ENCODE peak calls at places on chromosomes 1 and 21, in six cellular contexts. One of them, this sample, is unnamed. For H3K36me3, the result is how much of the 10 kb centered on the place peaks cover.

GRCh38 chr1:236141447-236142357 is 637 bp upstream of the GPR137B start:
- DNase-seq in cardiac muscle cell: peak
- DNase-seq in Peyer's patch: no peak
- DNase-seq in left ventricle myocardium inferior: no peak
- DNase-seq in uterus: peak
- DNase-seq in hepatocyte: peak
- DNase-seq in this sample: no peak

GRCh38 chr1:118204648-118205047 is 19.6 kb upstream of the SPAG17 start:
- DNase-seq in cardiac muscle cell: no peak
- DNase-seq in Peyer's patch: no peak
- DNase-seq in left ventricle myocardium inferior: no peak
- DNase-seq in uterus: no peak
- DNase-seq in hepatocyte: no peak
- DNase-seq in this sample: no peak

GRCh38 chr1:145871994-145872411 is 13.1 kb upstream of the PIAS3 start:
- DNase-seq in cardiac muscle cell: peak
- DNase-seq in Peyer's patch: peak
- DNase-seq in left ventricle myocardium inferior: peak
- DNase-seq in uterus: peak
- DNase-seq in hepatocyte: no peak
- DNase-seq in this sample: no peak

GRCh38 chr21:45870851-45871615 is 110.5 kb upstream of the COL6A1 start:
- DNase-seq in cardiac muscle cell: no peak
- DNase-seq in Peyer's patch: no peak
- DNase-seq in left ventricle myocardium inferior: no peak
- DNase-seq in uterus: no peak
- DNase-seq in hepatocyte: no peak
- DNase-seq in this sample: no peak

GRCh38 chr1:61076728-61077675 is 5.4 kb upstream of the NFIA start:
- DNase-seq in cardiac muscle cell: peak
- DNase-seq in Peyer's patch: peak
- DNase-seq in left ventricle myocardium inferior: peak
- DNase-seq in uterus: peak
- DNase-seq in hepatocyte: peak
- DNase-seq in this sample: peak

GRCh38 chr1:223161321-223161720 is 18.3 kb upstream of the TLR5 start:
- DNase-seq in cardiac muscle cell: no peak
- DNase-seq in Peyer's patch: no peak
- DNase-seq in left ventricle myocardium inferior: no peak
- DNase-seq in uterus: no peak
- DNase-seq in hepatocyte: no peak
- DNase-seq in this sample: no peak

GRCh38 chr1:64440423-64440822 is 29.5 kb upstream of the CACHD1 start:
- DNase-seq in cardiac muscle cell: no peak
- DNase-seq in Peyer's patch: no peak
- DNase-seq in left ventricle myocardium inferior: no peak
- DNase-seq in uterus: no peak
- DNase-seq in hepatocyte: no peak
- DNase-seq in this sample: no peak

GRCh38 chr1:223454959-223455358 is 61.7 kb downstream of the CCDC185 start:
- DNase-seq in cardiac muscle cell: no peak
- DNase-seq in Peyer's patch: no peak
- DNase-seq in left ventricle myocardium inferior: no peak
- DNase-seq in uterus: no peak
- DNase-seq in hepatocyte: no peak
- DNase-seq in this sample: no peak

GRCh38 chr1:59759156-59759925 is 55.4 kb upstream of the HOOK1 start:
- DNase-seq in cardiac muscle cell: peak
- DNase-seq in Peyer's patch: peak
- DNase-seq in left ventricle myocardium inferior: peak
- DNase-seq in uterus: peak
- DNase-seq in hepatocyte: peak
- DNase-seq in this sample: peak

GRCh38 chr1:6245869-6246496 is 2.0 kb downstream of the HES3 start:
- DNase-seq in cardiac muscle cell: no peak
- DNase-seq in Peyer's patch: no peak
- DNase-seq in left ventricle myocardium inferior: no peak
- DNase-seq in uterus: no peak
- DNase-seq in hepatocyte: peak
- DNase-seq in this sample: peak

GRCh38 chr1:69921501-69921900 is 283.9 kb downstream of the LRRC40 start:
- DNase-seq in cardiac muscle cell: peak
- DNase-seq in Peyer's patch: no peak
- DNase-seq in left ventricle myocardium inferior: no peak
- DNase-seq in uterus: no peak
- DNase-seq in hepatocyte: no peak
- DNase-seq in this sample: no peak

GRCh38 chr1:173505401-173505800 is 28.3 kb downstream of the PRDX6 start:
- DNase-seq in cardiac muscle cell: no peak
- DNase-seq in Peyer's patch: no peak
- DNase-seq in left ventricle myocardium inferior: no peak
- DNase-seq in uterus: no peak
- DNase-seq in hepatocyte: no peak
- DNase-seq in this sample: no peak

GRCh38 chr1:231808990-231809389 is 182.4 kb downstream of the DISC1 start:
- DNase-seq in cardiac muscle cell: peak
- DNase-seq in Peyer's patch: no peak
- DNase-seq in left ventricle myocardium inferior: no peak
- DNase-seq in uterus: no peak
- DNase-seq in hepatocyte: no peak
- DNase-seq in this sample: no peak

GRCh38 chr1:220908757-220909156 is 29.5 kb downstream of the HLX start:
- DNase-seq in cardiac muscle cell: peak
- DNase-seq in Peyer's patch: no peak
- DNase-seq in left ventricle myocardium inferior: no peak
- DNase-seq in uterus: no peak
- DNase-seq in hepatocyte: peak
- DNase-seq in this sample: no peak

DNA sequence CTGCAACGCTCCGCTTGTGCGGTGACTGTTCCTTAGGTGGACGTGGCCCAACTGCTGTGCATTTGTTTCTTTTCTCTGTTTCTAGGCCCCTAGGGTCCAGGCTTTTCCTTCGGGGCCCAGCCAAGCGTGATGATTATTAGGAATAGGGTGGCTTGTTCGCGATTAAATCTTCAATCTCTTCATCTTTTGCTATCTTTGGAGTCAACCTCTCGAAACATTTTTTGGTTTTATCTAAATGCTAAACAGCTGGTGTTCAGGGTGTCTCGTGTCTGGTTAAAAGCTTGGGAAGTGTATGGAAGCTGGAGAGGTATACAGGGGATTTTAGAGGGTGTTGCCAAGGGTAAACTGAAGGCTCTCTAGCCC is 844 bp upstream of the PLD5 start:
- DNase-seq in cardiac muscle cell: no peak
- DNase-seq in Peyer's patch: no peak
- DNase-seq in left ventricle myocardium inferior: no peak
- DNase-seq in uterus: no peak
- DNase-seq in hepatocyte: no peak
- DNase-seq in this sample: no peak
- H3K4me3 ChIP-seq in cardiac muscle cell: peak
- H3K4me3 ChIP-seq in Peyer's patch: no peak
- H3K4me3 ChIP-seq in left ventricle myocardium inferior: peak
- H3K4me3 ChIP-seq in uterus: peak
- H3K4me3 ChIP-seq in hepatocyte: peak
- H3K4me3 ChIP-seq in this sample: peak

DNA sequence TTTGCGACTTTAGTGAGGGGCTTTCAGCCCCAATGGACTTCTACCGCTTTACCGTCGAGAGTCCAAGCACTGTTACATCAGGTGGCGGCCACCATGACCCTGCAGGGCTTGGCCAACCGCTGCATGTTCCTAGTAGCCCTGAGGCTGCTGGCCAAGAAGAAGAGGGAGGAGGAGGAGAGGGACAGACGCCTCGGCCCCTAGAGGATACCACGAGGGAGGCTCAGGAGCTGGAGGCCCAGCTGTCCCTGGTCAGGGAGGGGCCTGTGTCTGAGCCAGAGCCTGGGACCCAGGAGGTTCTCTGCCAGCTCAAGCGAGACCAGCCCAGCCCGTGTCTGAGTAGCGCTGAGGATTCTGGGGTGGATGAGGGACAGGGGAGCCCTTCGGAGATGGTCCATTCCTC is 8.6 kb upstream of the SLC25A34 start:
- DNase-seq in cardiac muscle cell: no peak
- DNase-seq in Peyer's patch: no peak
- DNase-seq in left ventricle myocardium inferior: no peak
- DNase-seq in uterus: no peak
- DNase-seq in hepatocyte: no peak
- DNase-seq in this sample: no peak
- H3K36me3 ChIP-seq in cardiac muscle cell: half or more
- H3K36me3 ChIP-seq in Peyer's patch: under half
- H3K36me3 ChIP-seq in left ventricle myocardium inferior: half or more
- H3K36me3 ChIP-seq in uterus: under half
- H3K36me3 ChIP-seq in hepatocyte: under half
- H3K36me3 ChIP-seq in this sample: half or more

DNA sequence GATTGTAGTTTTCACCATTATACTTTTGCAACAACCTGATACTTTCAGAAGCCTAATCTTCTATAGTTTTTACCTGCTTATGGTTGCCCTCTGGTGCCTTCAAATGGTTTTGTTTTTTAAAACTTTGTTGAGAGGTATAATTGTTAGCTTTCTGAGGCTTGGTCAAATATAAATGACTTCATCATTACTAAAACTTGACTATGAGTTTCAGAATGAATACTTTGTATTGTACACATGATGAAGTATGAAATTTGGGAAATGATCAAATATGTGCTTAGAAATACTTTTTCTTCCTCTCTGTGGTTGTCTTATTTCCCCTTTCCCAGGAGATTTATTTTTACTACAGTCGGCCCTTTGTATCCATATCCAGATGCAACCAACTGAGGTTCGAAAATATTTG is 151.8 kb upstream of the B3GALT2 start:
- DNase-seq in cardiac muscle cell: peak
- DNase-seq in Peyer's patch: no peak
- DNase-seq in left ventricle myocardium inferior: no peak
- DNase-seq in uterus: no peak
- DNase-seq in hepatocyte: no peak
- DNase-seq in this sample: no peak
- TF ChIP-seq CTCF in cardiac muscle cell: peak
- TF ChIP-seq CTCF in Peyer's patch: no peak
- TF ChIP-seq CTCF in left ventricle myocardium inferior: no peak
- TF ChIP-seq CTCF in uterus: no peak
- TF ChIP-seq CTCF in hepatocyte: no peak
- TF ChIP-seq CTCF in this sample: no peak

DNA sequence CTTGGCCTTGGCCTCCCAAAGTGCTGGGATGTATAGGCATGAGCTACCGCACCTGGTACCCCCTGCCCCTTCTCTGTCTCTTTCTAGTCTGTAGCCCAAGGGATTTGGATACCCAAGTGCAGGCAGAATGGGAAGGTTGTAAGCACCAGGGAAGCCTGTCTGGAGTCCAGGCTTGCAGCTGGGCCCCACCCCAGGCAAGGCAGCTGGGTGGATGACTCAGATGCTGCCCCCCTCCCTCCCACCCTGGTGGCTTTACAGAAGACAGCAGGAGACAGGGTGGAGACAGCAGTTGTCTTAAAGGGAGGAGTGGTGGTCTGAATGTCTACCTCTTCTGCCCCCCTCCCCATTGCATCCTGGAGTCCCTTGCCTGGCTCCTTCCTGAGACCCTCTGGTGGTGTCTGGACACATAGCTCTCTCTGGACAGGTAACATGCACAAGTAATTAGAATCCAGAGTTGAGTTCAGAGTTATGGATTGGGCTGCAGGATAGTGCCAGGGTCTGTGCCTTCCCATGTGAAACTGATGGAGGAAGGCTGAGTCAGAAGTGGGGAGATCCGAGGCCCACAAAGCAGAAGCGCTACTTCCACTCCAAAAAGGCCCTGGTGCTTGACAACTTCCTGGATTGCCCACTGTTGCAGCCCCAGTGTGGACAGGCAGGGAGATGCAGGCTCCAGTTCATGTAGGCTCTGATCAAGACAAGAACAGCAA is 5.1 kb downstream of the LMNA start:
- DNase-seq in cardiac muscle cell: no peak
- DNase-seq in Peyer's patch: no peak
- DNase-seq in left ventricle myocardium inferior: peak
- DNase-seq in uterus: peak
- DNase-seq in hepatocyte: peak
- DNase-seq in this sample: no peak
- H3K4me3 ChIP-seq in cardiac muscle cell: no peak
- H3K4me3 ChIP-seq in Peyer's patch: no peak
- H3K4me3 ChIP-seq in left ventricle myocardium inferior: peak
- H3K4me3 ChIP-seq in uterus: peak
- H3K4me3 ChIP-seq in hepatocyte: no peak
- H3K4me3 ChIP-seq in this sample: peak

DNA sequence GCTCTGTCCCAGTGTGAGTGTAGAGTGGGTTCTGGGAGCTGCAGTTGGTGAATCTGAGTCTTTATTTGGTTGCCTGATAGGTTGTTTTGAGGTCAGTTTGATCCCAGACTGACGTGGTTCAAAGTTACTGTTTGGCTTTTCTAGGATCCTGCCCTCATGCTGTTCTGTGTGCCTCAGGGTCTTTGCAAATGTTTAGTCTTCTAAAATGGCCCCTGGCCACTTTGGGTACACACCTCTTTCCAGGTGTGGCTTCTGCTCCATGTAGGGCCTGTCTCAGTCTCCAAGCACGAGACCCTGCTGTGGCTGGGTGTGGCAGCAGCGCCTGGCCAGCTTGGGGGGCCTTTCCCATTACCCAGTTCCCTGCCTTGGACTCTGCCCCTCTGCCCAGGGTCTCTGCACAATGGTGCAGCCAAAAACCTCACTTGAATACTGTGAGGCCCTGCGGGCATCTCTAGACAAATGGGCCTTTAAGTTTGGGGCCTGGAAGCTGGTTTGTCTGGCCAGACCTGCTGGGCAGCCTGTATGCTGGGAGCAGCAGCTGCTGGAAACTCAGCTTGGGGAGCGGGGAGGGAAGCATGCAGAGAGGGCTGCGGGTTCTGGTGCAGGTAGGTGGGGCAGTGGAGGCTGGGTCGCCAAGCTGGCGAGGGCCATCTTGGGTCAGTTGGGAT is 5.6 kb downstream of the PTPRF start:
- DNase-seq in cardiac muscle cell: no peak
- DNase-seq in Peyer's patch: no peak
- DNase-seq in left ventricle myocardium inferior: no peak
- DNase-seq in uterus: no peak
- DNase-seq in hepatocyte: no peak
- DNase-seq in this sample: no peak
- H3K36me3 ChIP-seq in cardiac muscle cell: under half
- H3K36me3 ChIP-seq in Peyer's patch: under half
- H3K36me3 ChIP-seq in left ventricle myocardium inferior: under half
- H3K36me3 ChIP-seq in uterus: under half
- H3K36me3 ChIP-seq in hepatocyte: under half
- H3K36me3 ChIP-seq in this sample: under half

DNA sequence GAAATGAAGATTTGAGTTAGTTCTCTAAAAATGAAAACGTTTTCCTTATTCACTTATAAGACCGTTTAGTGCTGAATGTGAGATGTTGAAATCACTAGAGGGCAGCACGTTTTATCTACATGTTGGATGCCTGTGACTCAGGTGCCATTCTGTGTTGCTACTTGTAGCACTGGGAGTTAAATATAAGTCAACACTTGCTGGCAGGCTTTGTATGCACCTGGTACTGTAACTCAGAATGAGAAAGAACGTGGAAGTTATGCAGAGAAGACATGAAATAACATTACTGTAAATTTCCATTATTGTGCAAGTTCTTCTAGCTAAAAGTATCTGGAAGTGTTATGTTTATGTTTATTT is 45.9 kb downstream of the MIGA1 start:
- DNase-seq in cardiac muscle cell: peak
- DNase-seq in Peyer's patch: no peak
- DNase-seq in left ventricle myocardium inferior: no peak
- DNase-seq in uterus: no peak
- DNase-seq in hepatocyte: peak
- DNase-seq in this sample: no peak
- TF ChIP-seq CTCF in cardiac muscle cell: peak
- TF ChIP-seq CTCF in Peyer's patch: no peak
- TF ChIP-seq CTCF in left ventricle myocardium inferior: peak
- TF ChIP-seq CTCF in uterus: peak
- TF ChIP-seq CTCF in hepatocyte: peak
- TF ChIP-seq CTCF in this sample: no peak